ENCODE peak calls at places on chromosomes 5 and 9, in ten cellular contexts. T, M, Q, U, N, Z, E, B, A and Y are unnamed samples.

GRCh38 chr9:134474058-134474370 is 147.8 kb downstream of the RXRA start:
- DNase-seq in Z (no peak), U (no peak), T (no peak), A (no peak), E (no peak), B (no peak), M (peak; percentile 62), Q (no peak), N (peak; percentile 43), Y (no peak)

GRCh38 chr9:91820126-91820750 is 129.8 kb downstream of the ROR2 start:
- DNase-seq in E (no peak), Q (no peak), Z (no peak), A (no peak), U (no peak), B (no peak), M (no peak), N (no peak), T (no peak), Y (no peak)

GRCh38 chr9:93170571-93170970 is 13.4 kb upstream of the WNK2 start:
- DNase-seq in Z (no peak), U (no peak), B (no peak), E (no peak), T (no peak), A (no peak), M (no peak), Q (no peak), N (peak; percentile 17), Y (no peak)

GRCh38 chr5:59724482-59725392 is 168.8 kb downstream of the PDE4D start:
- DNase-seq in Z (no peak), Q (peak; percentile 35), B (no peak), T (no peak), M (peak; percentile 40), U (peak; percentile 11), A (peak; percentile 53), N (no peak), E (peak; percentile 57), Y (peak; percentile 18)

GRCh38 chr9:99954841-99955240 is 48.4 kb downstream of the STX17 start:
- DNase-seq in A (no peak), U (no peak), T (no peak), M (no peak), Z (no peak), N (no peak), B (no peak), E (no peak), Q (no peak), Y (no peak)

GRCh38 chr5:60672693-60673264 is 27.2 kb downstream of the DEPDC1B start:
- DNase-seq in Q (no peak), M (no peak), N (no peak), U (no peak), B (no peak), Z (no peak), T (no peak), A (no peak), E (no peak), Y (no peak)

GRCh38 chr9:137975527-137975913 is 97.9 kb downstream of the CACNA1B start:
- DNase-seq in E (no peak), U (no peak), B (no peak), M (no peak), Z (no peak), Q (no peak), N (no peak), A (no peak), T (no peak), Y (no peak)

GRCh38 chr5:128842241-128842640 is 123.0 kb upstream of the SLC27A6 start:
- DNase-seq in T (no peak), B (no peak), Q (no peak), M (no peak), U (no peak), E (no peak), N (no peak), Z (no peak), A (no peak), Y (no peak)

GRCh38 chr5:111121926-111122325 is 29.8 kb downstream of the WDR36 start:
- DNase-seq in M (no peak), T (no peak), Q (no peak), Z (no peak), B (no peak), U (no peak), A (no peak), E (no peak), N (no peak), Y (no peak)

GRCh38 chr5:91126888-91127287 is 256.2 kb downstream of the ARRDC3 start:
- DNase-seq in B (no peak), N (no peak), U (no peak), E (no peak), A (no peak), M (no peak), Q (no peak), Z (no peak), T (no peak), Y (no peak)

GRCh38 chr5:151684690-151685361 is 1.9 kb downstream of the SPARC start:
- DNase-seq in B (no peak), E (peak; percentile 79), Q (no peak), U (peak; percentile 94), T (peak; percentile 71), Z (no peak), M (peak; percentile 62), N (no peak), A (peak; percentile 73), Y (no peak)

GRCh38 chr5:157130933-157131332 is 11.7 kb downstream of the MED7 start:
- DNase-seq in M (no peak), U (no peak), A (no peak), Q (no peak), T (no peak), B (no peak), Z (no peak), N (no peak), E (no peak), Y (no peak)

GRCh38 chr9:19470567-19470966 is 61.8 kb downstream of the ACER2 start:
- DNase-seq in Z (no peak), N (no peak), Q (no peak), A (no peak), M (no peak), E (no peak), B (no peak), U (no peak), T (no peak), Y (no peak)

GRCh38 chr5:176770431-176770830 is 39.9 kb upstream of the UNC5A start:
- DNase-seq in E (no peak), Z (no peak), Q (no peak), M (no peak), B (no peak), N (no peak), U (no peak), A (no peak), T (no peak), Y (no peak)

GRCh38 chr9:124257070-124257864 is 482 bp upstream of the NEK6 start:
- DNase-seq in E (no peak), N (peak; percentile 71), U (no peak), A (no peak), Q (peak; percentile 27), M (no peak), T (no peak), B (no peak), Z (no peak), Y (no peak)

GRCh38 chr9:114989600-114990410 is 59.4 kb upstream of the TNFSF8 start:
- DNase-seq in E (no peak), N (no peak), A (no peak), B (peak; percentile 53), U (no peak), T (no peak), M (no peak), Q (peak; percentile 65), Z (no peak), Y (peak; percentile 74)

GRCh38 chr9:19104528-19105282 is 2.0 kb upstream of the HAUS6 start:
- DNase-seq in B (no peak), T (no peak), U (no peak), Z (no peak), Q (no peak), N (no peak), E (no peak), M (no peak), A (no peak), Y (no peak)

GRCh38 chr5:170431571-170431970 is 42.4 kb upstream of the KCNMB1 start:
- DNase-seq in T (no peak), B (no peak), N (no peak), U (no peak), Z (no peak), M (no peak), Q (no peak), E (no peak), A (no peak), Y (no peak)

GRCh38 chr9:114300846-114301797 is 21.8 kb upstream of the ORM1 start:
- DNase-seq in N (peak; percentile 57), T (no peak), E (no peak), M (peak; percentile 0), U (no peak), A (no peak), Z (no peak), Q (no peak), B (no peak), Y (no peak)

GRCh38 chr5:1374680-1375055 is 29.8 kb upstream of the CLPTM1L start:
- DNase-seq in A (no peak), Z (no peak), E (no peak), T (no peak), U (no peak), B (no peak), N (no peak), Q (no peak), M (no peak), Y (no peak)

GRCh38 chr5:147863409-147864194 is 14.9 kb upstream of the SCGB3A2 start:
- DNase-seq in U (no peak), N (no peak), Z (no peak), Q (no peak), T (no peak), B (no peak), A (no peak), M (no peak), E (no peak), Y (no peak)

GRCh38 chr9:629136-629535 is 212.4 kb upstream of the DMRT1 start:
- DNase-seq in E (no peak), Q (no peak), Z (no peak), B (no peak), M (no peak), T (no peak), N (no peak), A (no peak), U (no peak), Y (peak; percentile 57)

GRCh38 chr5:37889612-37890317 is 49.9 kb upstream of the GDNF start:
- DNase-seq in Z (no peak), T (no peak), Q (no peak), U (peak; percentile 64), B (no peak), M (peak; percentile 64), E (peak; percentile 84), A (peak; percentile 75), N (no peak), Y (no peak)

GRCh38 chr5:41995193-41995592 is 70.1 kb downstream of the FBXO4 start:
- DNase-seq in A (no peak), U (no peak), B (no peak), T (no peak), Q (no peak), Z (no peak), N (no peak), M (no peak), E (no peak), Y (no peak)

GRCh38 chr9:130607640-130608420 is 28.5 kb downstream of the FUBP3 start:
- DNase-seq in Z (no peak), Q (no peak), B (no peak), E (no peak), U (no peak), N (no peak), M (peak; percentile 51), T (no peak), A (no peak), Y (no peak)